ENCODE peak calls at places on chromosomes 6 and 20, in five cellular contexts. I is sigmoid colon, X is heart right ventricle, N is ovary, J is ascending aorta. H is an unnamed sample.

GRCh38 chr6:83417880-83418663 is 12.8 kb downstream of the ME1 start:
- DNase-seq in N (no peak), I (no peak), X (no peak), J (no peak), H (no peak)

GRCh38 chr6:5087389-5087788 is 2.2 kb downstream of the PPP1R3G start:
- DNase-seq in J (no peak), I (no peak), X (peak), N (no peak), H (no peak)

GRCh38 chr6:37657117-37657886 is 40.4 kb downstream of the MDGA1 start:
- DNase-seq in I (no peak), J (no peak), N (no peak), X (no peak), H (no peak)

GRCh38 chr6:141212296-141212695 is 920.4 kb upstream of the GJE1 start:
- DNase-seq in J (no peak), I (no peak), N (no peak), X (no peak), H (no peak)

GRCh38 chr6:41208439-41209106 is 7.6 kb upstream of the TREML2 start:
- DNase-seq in X (no peak), J (no peak), N (no peak), I (no peak), H (no peak)

GRCh38 chr20:53594068-53595017 is 704 bp upstream of the ZNF217 start:
- DNase-seq in X (peak), J (peak), I (peak), N (peak), H (peak)

GRCh38 chr20:16922834-16923233 is 174.7 kb downstream of the OTOR start:
- DNase-seq in N (no peak), I (no peak), J (no peak), X (no peak), H (no peak)

GRCh38 chr20:42598586-42598985 is 591.1 kb downstream of the PTPRT start:
- DNase-seq in X (no peak), J (no peak), N (no peak), I (no peak), H (no peak)

GRCh38 chr6:52718535-52718934 is 44.7 kb downstream of the GSTA2 start:
- DNase-seq in X (no peak), J (no peak), N (no peak), I (no peak), H (no peak)

GRCh38 chr6:76885861-76886301 is 577.4 kb downstream of the HTR1B start:
- DNase-seq in I (no peak), J (no peak), X (no peak), N (no peak), H (no peak)

GRCh38 chr6:53752856-53753255 is 41.9 kb upstream of the LRRC1 start:
- DNase-seq in N (no peak), I (no peak), X (no peak), J (no peak), H (no peak)

GRCh38 chr6:159074120-159074684 is 29.4 kb upstream of the TAGAP start:
- DNase-seq in I (no peak), N (no peak), X (no peak), J (no peak), H (no peak)

GRCh38 chr6:166488081-166488685 is 98.3 kb downstream of the RAMACL start:
- DNase-seq in I (peak), J (peak), N (peak), X (peak), H (peak)

GRCh38 chr6:109165392-109165964 is 70.2 kb downstream of the CEP57L1 start:
- DNase-seq in J (no peak), I (peak), N (peak), X (no peak), H (no peak)

GRCh38 chr20:31514154-31515071 is at the start of gene HM13:
- DNase-seq in X (peak), I (peak), N (peak), J (peak), H (peak)

GRCh38 chr6:81865712-81866111 is 113.2 kb upstream of the TENT5A start:
- DNase-seq in X (no peak), J (no peak), I (no peak), N (no peak), H (no peak)

GRCh38 chr6:25756382-25757354 is 2.1 kb downstream of the SLC17A4 start:
- DNase-seq in X (no peak), N (no peak), I (no peak), J (no peak), H (no peak)

GRCh38 chr6:148273962-148274752 is 68.5 kb upstream of the SASH1 start:
- DNase-seq in J (no peak), N (no peak), I (no peak), X (no peak), H (no peak)

GRCh38 chr6:27228963-27229477 is 18.5 kb upstream of the PRSS16 start:
- DNase-seq in X (no peak), N (no peak), J (no peak), I (no peak), H (no peak)

GRCh38 chr6:100057941-100058340 is 63.9 kb upstream of the MCHR2 start:
- DNase-seq in I (no peak), J (no peak), X (no peak), N (no peak), H (no peak)

GRCh38 chr20:16351415-16351814 is 221.8 kb downstream of the KIF16B start:
- DNase-seq in N (no peak), X (no peak), I (no peak), J (no peak), H (no peak)

GRCh38 chr6:43846556-43846955 is 76.5 kb downstream of the VEGFA start:
- DNase-seq in N (no peak), I (no peak), J (no peak), X (no peak), H (no peak)

GRCh38 chr6:2101213-2101612 is 144.2 kb downstream of the GMDS start:
- DNase-seq in J (no peak), I (no peak), N (no peak), X (no peak), H (no peak)

GRCh38 chr20:4811661-4812181 is 90.0 kb downstream of the PRND start:
- DNase-seq in I (peak), N (no peak), J (peak), X (peak), H (peak)

GRCh38 chr20:3672864-3673550 is 8.8 kb downstream of the ADAM33 start:
- DNase-seq in N (no peak), X (no peak), I (no peak), J (no peak), H (no peak)

GRCh38 chr20:3673551-3674070 is 8.2 kb downstream of the ADAM33 start:
- DNase-seq in J (no peak), I (no peak), N (no peak), X (no peak), H (no peak)

GRCh38 chr20:3670945-3671344 is 7.7 kb upstream of the GFRA4 start:
- DNase-seq in N (no peak), X (no peak), I (no peak), J (no peak), H (no peak)

GRCh38 chr20:3670511-3670910 is 7.3 kb upstream of the GFRA4 start:
- DNase-seq in N (no peak), X (no peak), J (no peak), I (no peak), H (no peak)

GRCh38 chr20:3671986-3672863 is 9.0 kb upstream of the GFRA4 start:
- DNase-seq in N (no peak), I (no peak), X (no peak), J (no peak), H (no peak)
- H3K4me3 ChIP-seq in N (no peak), I (no peak), X (no peak), J (no peak), H (peak)

GRCh38 chr20:1474817-1475603 is 8.4 kb upstream of the NSFL1C start:
- DNase-seq in J (no peak), I (no peak), X (no peak), N (no peak), H (no peak)

GRCh38 chr20:1473244-1473635 is 6.6 kb upstream of the NSFL1C start:
- DNase-seq in X (no peak), I (no peak), N (no peak), J (no peak), H (no peak)

GRCh38 chr20:1473821-1474220 is 7.2 kb upstream of the NSFL1C start:
- DNase-seq in I (no peak), X (no peak), J (no peak), N (no peak), H (no peak)

GRCh38 chr20:1472556-1473243 is 6.1 kb upstream of the NSFL1C start:
- DNase-seq in N (no peak), X (no peak), J (no peak), I (no peak), H (no peak)

DNA sequence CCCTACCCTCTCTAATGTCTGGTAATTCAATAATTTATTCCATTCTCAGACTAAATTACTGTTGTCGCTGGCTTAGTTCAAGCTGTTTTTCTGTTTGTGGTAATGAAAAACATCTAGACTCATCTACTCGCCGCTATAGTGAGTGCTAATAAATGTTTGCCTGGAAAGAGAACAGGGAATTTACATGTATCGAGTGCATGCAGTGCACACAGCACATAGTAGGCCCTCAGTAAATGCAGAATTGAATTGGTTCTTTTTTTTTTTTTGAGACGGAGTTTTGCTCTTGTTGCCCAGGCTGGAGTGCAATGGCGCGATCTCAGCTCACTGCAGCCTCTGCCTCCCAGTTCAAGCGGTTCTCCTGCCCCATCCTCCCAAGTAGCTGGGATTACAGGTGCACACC is 7.7 kb upstream of the NSFL1C start:
- DNase-seq in N (no peak), X (no peak), I (no peak), J (no peak), H (no peak)
- H3K27ac ChIP-seq in N (no peak), X (no peak), I (no peak), J (no peak), H (no peak)

GRCh38 chr6:103674790-103675189 is 1184.9 kb downstream of the HACE1 start:
- DNase-seq in N (no peak), X (no peak), I (no peak), J (no peak), H (no peak)
- H3K4me3 ChIP-seq in N (no peak), X (no peak), I (no peak), J (no peak), H (no peak)

DNA sequence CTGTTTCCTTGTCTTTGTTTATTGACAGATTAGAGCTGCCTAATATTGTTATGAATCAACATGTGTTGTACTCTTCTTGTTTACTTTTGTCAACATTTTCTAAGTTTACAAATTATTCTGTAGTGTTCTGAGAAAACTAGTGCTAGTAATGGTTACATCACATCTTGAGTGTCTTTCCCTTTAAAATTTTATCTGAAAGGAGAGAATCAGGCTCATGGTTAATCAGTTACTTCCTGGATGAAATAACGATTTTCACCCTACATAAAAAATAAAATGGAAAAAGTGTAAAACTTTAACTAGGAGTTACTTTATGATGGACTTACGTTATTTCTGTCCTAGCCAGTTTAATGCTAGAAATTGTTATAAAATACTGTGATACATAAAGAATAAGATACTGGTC is 26.4 kb upstream of the BMP5 start:
- DNase-seq in J (no peak), I (no peak), N (no peak), X (no peak), H (no peak)
- H3K27ac ChIP-seq in J (no peak), I (no peak), N (no peak), X (no peak), H (no peak)

GRCh38 chr6:29553268-29554057 is 6.1 kb downstream of the UBD start:
- DNase-seq in N (peak), J (no peak), I (peak), X (peak), H (no peak)
- H3K4me3 ChIP-seq in N (peak), J (peak), I (no peak), X (peak), H (peak)

DNA sequence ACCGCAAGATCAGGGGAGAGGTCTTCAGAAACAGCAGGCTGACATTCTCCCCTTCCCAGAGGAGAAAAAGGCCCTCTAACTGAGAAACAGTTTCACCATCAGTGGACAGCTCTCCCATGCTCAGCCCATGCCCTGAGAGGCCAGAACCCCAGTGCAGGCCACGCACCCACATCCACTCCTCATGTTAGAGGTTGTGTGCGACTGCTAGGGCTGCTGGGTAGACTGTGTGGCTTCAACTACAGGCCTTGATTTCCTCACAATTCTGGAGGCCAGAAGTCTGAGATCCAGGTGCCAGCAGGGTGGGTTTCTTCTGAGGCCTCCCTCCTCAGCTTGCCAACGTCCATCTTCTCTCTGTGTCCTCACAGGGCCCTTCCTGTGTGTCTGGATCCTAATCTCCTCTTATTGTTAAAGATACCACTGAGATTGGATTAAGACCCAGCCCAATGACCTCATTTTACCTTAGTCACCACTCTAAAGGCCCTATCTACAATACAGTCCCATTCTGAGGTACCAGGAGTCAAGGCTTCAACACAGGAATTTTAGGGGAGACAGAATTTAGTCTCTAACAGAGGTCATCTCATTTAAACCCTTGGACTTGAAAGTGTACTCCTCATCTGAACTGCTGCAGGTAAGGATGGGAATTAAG is 67.7 kb upstream of the CD93 start:
- DNase-seq in X (no peak), I (no peak), N (no peak), J (no peak), H (no peak)
- H3K27ac ChIP-seq in X (peak), I (no peak), N (no peak), J (peak), H (no peak)

GRCh38 chr6:119342430-119342829 is 7.1 kb downstream of the MAN1A1 start:
- DNase-seq in I (no peak), J (no peak), N (no peak), X (no peak), H (no peak)
- H3K4me3 ChIP-seq in I (no peak), J (no peak), N (no peak), X (no peak), H (no peak)

GRCh38 chr6:18161437-18161836 is 6.2 kb downstream of the KDM1B start:
- DNase-seq in X (no peak), N (no peak), I (no peak), J (no peak), H (no peak)
- H3K27ac ChIP-seq in X (no peak), N (no peak), I (no peak), J (no peak), H (peak)

GRCh38 chr6:56527934-56528333 is 114.8 kb downstream of the DST start:
- DNase-seq in I (no peak), X (no peak), J (no peak), N (no peak), H (no peak)
- H3K4me3 ChIP-seq in I (no peak), X (no peak), J (no peak), N (no peak), H (no peak)